ENCODE peak calls at places on chromosomes 4 and X, in six cellular contexts. A is HepG2, T is SK-N-SH, M is HCT116, Z is K562, G is GM12878. C is an unnamed sample.

GRCh38 chr4:116636917-116637316 is 448.5 kb downstream of the TRAM1L1 start:
- DNase-seq in G (peak), Z (no peak), T (no peak), M (no peak), A (no peak), C (no peak)

GRCh38 chrX:110178179-110178865 is 139.6 kb downstream of the AMMECR1 start:
- DNase-seq in Z (peak), A (no peak), G (no peak), T (no peak), M (no peak), C (no peak)

GRCh38 chrX:104854188-104854587 is 288.2 kb downstream of the IL1RAPL2 start:
- DNase-seq in T (no peak), M (no peak), Z (no peak), A (no peak), G (no peak), C (no peak)

GRCh38 chr4:186936496-186937375 is 213.1 kb upstream of the FAT1 start:
- DNase-seq in Z (no peak), G (no peak), T (no peak), M (peak), A (peak), C (no peak)

GRCh38 chr4:118742050-118742449 is 56.9 kb downstream of the METTL14 start:
- DNase-seq in G (no peak), T (no peak), A (no peak), M (no peak), Z (no peak), C (no peak)

GRCh38 chr4:11774346-11774745 is 345.7 kb upstream of the HS3ST1 start:
- DNase-seq in T (no peak), A (no peak), M (no peak), G (no peak), Z (no peak), C (no peak)

GRCh38 chr4:69524708-69525107 is 29.0 kb upstream of the UGT2B4 start:
- DNase-seq in G (no peak), Z (no peak), M (no peak), A (no peak), T (no peak), C (no peak)

GRCh38 chrX:104193485-104193884 is 27.2 kb downstream of the FAM199X start:
- DNase-seq in Z (no peak), T (no peak), G (no peak), M (no peak), A (no peak), C (no peak)

GRCh38 chrX:1935805-1936204 is 320.9 kb downstream of the ASMT start:
- DNase-seq in T (no peak), A (no peak), Z (no peak), G (no peak), M (no peak), C (no peak)

GRCh38 chr4:69823481-69824186 is 36.3 kb downstream of the SULT1E1 start:
- DNase-seq in M (peak), Z (no peak), T (peak), G (no peak), A (peak), C (peak)

GRCh38 chr4:61210186-61210939 is 10.2 kb downstream of the ADGRL3 start:
- DNase-seq in T (no peak), G (no peak), Z (no peak), A (no peak), M (no peak), C (peak)

GRCh38 chr4:94262163-94263016 is 54.7 kb downstream of the SMARCAD1 start:
- DNase-seq in G (no peak), M (no peak), T (no peak), A (no peak), Z (no peak), C (no peak)

GRCh38 chr4:39178706-39179105 is 3.6 kb upstream of the WDR19 start:
- DNase-seq in T (no peak), G (no peak), Z (no peak), A (no peak), M (no peak), C (no peak)

GRCh38 chrX:150649096-150649870 is 43.9 kb upstream of the MTMR1 start:
- DNase-seq in G (no peak), T (no peak), M (no peak), A (no peak), Z (no peak), C (no peak)

GRCh38 chr4:17811078-17811603 is 362 bp downstream of the NCAPG start:
- DNase-seq in M (no peak), A (no peak), G (no peak), T (no peak), Z (peak), C (no peak)

GRCh38 chr4:52343595-52343994 is 292.5 kb downstream of the SPATA18 start:
- DNase-seq in T (no peak), M (no peak), G (no peak), A (no peak), Z (no peak), C (no peak)

GRCh38 chr4:113945906-113946305 is 33.5 kb downstream of the ARSJ start:
- DNase-seq in Z (no peak), A (no peak), G (no peak), T (no peak), M (no peak), C (no peak)

GRCh38 chr4:81084029-81084428 is 53.5 kb downstream of the BMP3 start:
- DNase-seq in T (no peak), G (no peak), Z (no peak), M (no peak), A (peak), C (peak)

GRCh38 chrX:153646620-153647373 is at the start of gene DUSP9:
- DNase-seq in A (peak), G (no peak), T (peak), M (no peak), Z (peak), C (peak)

GRCh38 chrX:10381218-10381617 is 224.4 kb downstream of the CLCN4 start:
- DNase-seq in Z (no peak), T (no peak), A (no peak), G (no peak), M (no peak), C (peak)

GRCh38 chr4:134327274-134328122 is 125.9 kb upstream of the PABPC4L start:
- DNase-seq in G (no peak), A (no peak), Z (peak), T (no peak), M (no peak), C (no peak)

GRCh38 chrX:17035111-17035510 is 88.7 kb downstream of the REPS2 start:
- DNase-seq in A (no peak), T (no peak), M (no peak), G (no peak), Z (no peak), C (no peak)

GRCh38 chrX:69616520-69617203 is 749 bp downstream of the EDA start:
- DNase-seq in M (no peak), T (peak), G (no peak), Z (no peak), A (peak), C (no peak)

GRCh38 chrX:68710870-68711576 is 63.6 kb downstream of the STARD8 start:
- DNase-seq in A (peak), Z (peak), T (peak), M (peak), G (no peak), C (peak)

GRCh38 chrX:134806707-134807038 is 148.4 kb upstream of the PLAC1 start:
- DNase-seq in Z (no peak), G (no peak), M (no peak), A (no peak), T (no peak), C (no peak)

GRCh38 chr4:121712783-121713182 is 16.0 kb upstream of the ANXA5 start:
- DNase-seq in G (no peak), T (no peak), A (no peak), M (no peak), Z (no peak), C (no peak)

GRCh38 chr4:107312366-107312765 is 276.3 kb upstream of the DKK2 start:
- DNase-seq in M (no peak), Z (no peak), T (no peak), A (no peak), G (no peak), C (no peak)

GRCh38 chrX:133538148-133538547 is 122.9 kb upstream of the GPC4 start:
- DNase-seq in A (no peak), M (no peak), Z (no peak), G (no peak), T (no peak), C (no peak)

GRCh38 chr4:44256414-44256813 is 192.2 kb downstream of the KCTD8 start:
- DNase-seq in Z (no peak), M (no peak), T (no peak), G (no peak), A (no peak), C (peak)

GRCh38 chr4:84870398-84871163 is 95.9 kb downstream of the WDFY3 start:
- DNase-seq in A (peak), Z (peak), M (peak), G (no peak), T (peak), C (no peak)

DNA sequence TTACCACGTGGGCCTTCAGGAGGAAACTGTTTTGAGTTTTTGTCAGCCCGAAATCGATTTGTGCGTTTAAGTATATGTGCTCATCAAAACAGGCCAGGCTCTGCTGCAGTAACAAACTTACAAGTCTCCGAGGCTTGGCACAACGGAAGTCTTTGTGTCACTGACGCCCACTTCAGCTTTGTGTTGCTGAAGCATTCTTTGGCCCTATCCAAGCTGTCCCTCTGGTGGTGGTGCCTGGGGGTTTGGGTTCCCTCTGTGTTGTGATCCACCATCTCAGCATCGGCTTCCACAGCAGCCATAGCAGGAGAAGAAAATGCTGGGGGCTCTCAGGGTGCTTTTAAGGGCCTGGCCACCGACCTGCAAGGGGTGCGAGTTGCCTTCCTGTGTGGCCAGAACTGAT is 176.4 kb downstream of the PTTG2 start:
- DNase-seq in G (no peak), Z (no peak), T (no peak), A (no peak), M (no peak), C (no peak)
- TF ChIP-seq JUND in G (no peak), Z (no peak), T (no peak), A (no peak), M (no peak), C (no peak)

DNA sequence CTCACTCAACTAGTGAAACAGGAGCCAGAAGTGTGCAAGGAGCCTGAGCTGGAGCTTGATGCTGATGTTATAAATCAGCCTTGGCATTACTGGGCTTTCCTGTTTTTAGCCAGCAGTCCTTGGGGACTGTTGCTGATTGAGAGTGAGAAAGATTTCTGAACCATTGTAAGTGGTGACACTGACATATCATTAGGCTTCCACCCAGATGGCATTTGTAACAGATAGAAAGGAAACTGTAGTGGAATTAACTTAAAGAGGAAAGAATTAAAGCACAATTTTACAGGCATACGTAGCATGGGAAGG is 100.7 kb upstream of the LIMCH1 start:
- DNase-seq in Z (no peak), G (no peak), A (no peak), M (no peak), T (no peak), C (no peak)
- TF ChIP-seq JUND in Z (no peak), G (no peak), A (no peak), M (no peak), T (no peak), C (no peak)

GRCh38 chr4:26206339-26206738 is 114.5 kb upstream of the RBPJ start:
- DNase-seq in A (no peak), M (no peak), G (no peak), Z (no peak), T (no peak), C (no peak)
- TF ChIP-seq JUND in A (no peak), M (no peak), G (no peak), Z (no peak), T (no peak), C (no peak)

GRCh38 chr4:5747746-5748365 is 36.9 kb downstream of the EVC start:
- DNase-seq in A (no peak), Z (no peak), G (no peak), T (no peak), M (no peak), C (no peak)
- TF ChIP-seq JUND in A (no peak), Z (no peak), G (no peak), T (no peak), M (no peak), C (no peak)

GRCh38 chr4:7735395-7735794 is 204.3 kb downstream of the AFAP1 start:
- DNase-seq in T (no peak), A (no peak), M (no peak), Z (no peak), G (no peak), C (no peak)
- TF ChIP-seq JUND in T (no peak), A (no peak), M (no peak), Z (no peak), G (no peak), C (no peak)

GRCh38 chrX:47097018-47097417 is 18.8 kb downstream of the RGN start:
- DNase-seq in M (no peak), G (no peak), Z (no peak), A (no peak), T (no peak), C (no peak)

GRCh38 chrX:47093248-47093647 is 15.0 kb downstream of the RGN start:
- DNase-seq in G (no peak), Z (peak), A (no peak), T (peak), M (peak), C (peak)

GRCh38 chrX:47093860-47094259 is 15.6 kb downstream of the RGN start:
- DNase-seq in A (no peak), Z (no peak), G (no peak), M (no peak), T (no peak), C (no peak)

DNA sequence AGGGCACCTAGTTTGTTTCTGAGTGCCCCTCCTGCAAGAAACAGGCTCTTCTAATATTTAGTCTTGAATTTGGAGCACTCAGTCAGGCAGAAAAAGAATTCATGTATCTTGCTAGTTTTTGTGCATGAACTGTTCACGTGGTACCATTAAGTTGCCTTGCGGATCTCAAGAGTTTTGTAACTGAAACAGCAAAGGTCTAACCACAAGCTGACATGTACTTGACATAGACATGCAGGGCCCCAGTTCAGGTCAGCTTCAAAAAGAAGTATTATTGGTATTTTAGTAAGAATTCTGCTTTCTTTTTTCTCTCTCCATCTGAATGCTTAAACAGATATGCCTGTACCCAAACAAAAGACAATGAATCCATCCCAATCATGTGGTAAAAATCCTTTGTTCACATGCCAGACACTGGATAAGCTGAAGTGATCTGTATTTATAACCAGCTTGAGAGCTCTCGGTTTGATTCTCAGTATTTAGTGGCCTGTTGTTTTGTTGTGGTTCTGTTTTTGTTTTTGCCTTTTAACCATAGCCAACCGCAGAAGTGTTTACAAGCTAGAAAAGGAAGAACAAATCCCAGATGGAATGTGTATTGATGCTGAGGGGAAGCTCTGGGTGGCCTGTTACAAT is 13.0 kb downstream of the RGN start:
- DNase-seq in A (no peak), Z (peak), T (no peak), M (no peak), G (peak), C (no peak)
- TF ChIP-seq JUND in A (no peak), Z (no peak), T (no peak), M (no peak), G (no peak), C (no peak)

C was measured in T47D.